ENCODE peak calls at places on chromosomes 13 and 19, in seven cellular contexts. One of them, this sample, is unnamed.

GRCh38 chr19:41958367-41959055 is 610 bp downstream of the RABAC1 start:
- DNase-seq in GM12892: peak; percentile 91
- DNase-seq in tibial nerve: peak; percentile 73
- DNase-seq in ureter: peak; percentile 89
- DNase-seq in cardiac fibroblast: peak; percentile 74
- DNase-seq in uterus: peak; percentile 82
- DNase-seq in fibroblast of the conjunctiva: peak; percentile 26
- DNase-seq in this sample: peak; percentile 58

GRCh38 chr13:75635101-75635620 is 969 bp upstream of the LMO7 start:
- DNase-seq in GM12892: no peak
- DNase-seq in tibial nerve: no peak
- DNase-seq in ureter: no peak
- DNase-seq in cardiac fibroblast: peak; percentile 26
- DNase-seq in uterus: peak; percentile 27
- DNase-seq in fibroblast of the conjunctiva: no peak
- DNase-seq in this sample: no peak

GRCh38 chr19:21838646-21839045 is 2.7 kb upstream of the ZNF43 start:
- DNase-seq in GM12892: no peak
- DNase-seq in tibial nerve: no peak
- DNase-seq in ureter: no peak
- DNase-seq in cardiac fibroblast: no peak
- DNase-seq in uterus: no peak
- DNase-seq in fibroblast of the conjunctiva: no peak
- DNase-seq in this sample: no peak

GRCh38 chr19:18063463-18063862 is 23.3 kb downstream of the IL12RB1 start:
- DNase-seq in GM12892: no peak
- DNase-seq in tibial nerve: no peak
- DNase-seq in ureter: no peak
- DNase-seq in cardiac fibroblast: peak; percentile 32
- DNase-seq in uterus: no peak
- DNase-seq in fibroblast of the conjunctiva: no peak
- DNase-seq in this sample: no peak

GRCh38 chr19:46878613-46879375 is 18.0 kb downstream of the ARHGAP35 start:
- DNase-seq in GM12892: no peak
- DNase-seq in tibial nerve: no peak
- DNase-seq in ureter: no peak
- DNase-seq in cardiac fibroblast: peak; percentile 92
- DNase-seq in uterus: peak; percentile 32
- DNase-seq in fibroblast of the conjunctiva: no peak
- DNase-seq in this sample: no peak

GRCh38 chr19:44111910-44112463 is 1.2 kb upstream of the ZNF225 start:
- DNase-seq in GM12892: no peak
- DNase-seq in tibial nerve: no peak
- DNase-seq in ureter: no peak
- DNase-seq in cardiac fibroblast: peak; percentile 94
- DNase-seq in uterus: no peak
- DNase-seq in fibroblast of the conjunctiva: peak; percentile 70
- DNase-seq in this sample: no peak

GRCh38 chr19:7636691-7637373 is at the start of gene STXBP2:
- DNase-seq in GM12892: peak; percentile 99
- DNase-seq in tibial nerve: no peak
- DNase-seq in ureter: peak; percentile 86
- DNase-seq in cardiac fibroblast: peak; percentile 31
- DNase-seq in uterus: peak; percentile 34
- DNase-seq in fibroblast of the conjunctiva: no peak
- DNase-seq in this sample: peak; percentile 91

GRCh38 chr19:4604912-4605311 is 34.4 kb upstream of the TNFAIP8L1 start:
- DNase-seq in GM12892: no peak
- DNase-seq in tibial nerve: no peak
- DNase-seq in ureter: no peak
- DNase-seq in cardiac fibroblast: no peak
- DNase-seq in uterus: no peak
- DNase-seq in fibroblast of the conjunctiva: no peak
- DNase-seq in this sample: no peak

GRCh38 chr19:45250832-45251451 is at the start of gene MARK4:
- DNase-seq in GM12892: peak; percentile 96
- DNase-seq in tibial nerve: no peak
- DNase-seq in ureter: peak; percentile 55
- DNase-seq in cardiac fibroblast: peak; percentile 53
- DNase-seq in uterus: peak; percentile 62
- DNase-seq in fibroblast of the conjunctiva: no peak
- DNase-seq in this sample: peak; percentile 86

GRCh38 chr13:27273658-27274425 is 3.2 kb downstream of the RASL11A start:
- DNase-seq in GM12892: no peak
- DNase-seq in tibial nerve: no peak
- DNase-seq in ureter: no peak
- DNase-seq in cardiac fibroblast: peak; percentile 80
- DNase-seq in uterus: no peak
- DNase-seq in fibroblast of the conjunctiva: no peak
- DNase-seq in this sample: no peak

GRCh38 chr19:1568320-1569019 is at the start of gene MEX3D:
- DNase-seq in GM12892: peak; percentile 99
- DNase-seq in tibial nerve: peak; percentile 59
- DNase-seq in ureter: peak; percentile 71
- DNase-seq in cardiac fibroblast: peak; percentile 65
- DNase-seq in uterus: peak; percentile 75
- DNase-seq in fibroblast of the conjunctiva: no peak
- DNase-seq in this sample: peak; percentile 95

GRCh38 chr13:35723061-35723461 is 246.6 kb upstream of the MAB21L1 start:
- DNase-seq in GM12892: no peak
- DNase-seq in tibial nerve: peak; percentile 23
- DNase-seq in ureter: no peak
- DNase-seq in cardiac fibroblast: peak; percentile 60
- DNase-seq in uterus: peak; percentile 59
- DNase-seq in fibroblast of the conjunctiva: no peak
- DNase-seq in this sample: no peak

GRCh38 chr19:1470864-1471513 is 8.0 kb downstream of the C19orf25 start:
- DNase-seq in GM12892: no peak
- DNase-seq in tibial nerve: no peak
- DNase-seq in ureter: no peak
- DNase-seq in cardiac fibroblast: no peak
- DNase-seq in uterus: no peak
- DNase-seq in fibroblast of the conjunctiva: no peak
- DNase-seq in this sample: no peak

GRCh38 chr19:15426485-15427349 is 7.9 kb upstream of the AKAP8L start:
- DNase-seq in GM12892: no peak
- DNase-seq in tibial nerve: no peak
- DNase-seq in ureter: no peak
- DNase-seq in cardiac fibroblast: no peak
- DNase-seq in uterus: no peak
- DNase-seq in fibroblast of the conjunctiva: no peak
- DNase-seq in this sample: peak; percentile 42

GRCh38 chr19:1250374-1251232 is 2.2 kb downstream of the MIDN start:
- DNase-seq in GM12892: no peak
- DNase-seq in tibial nerve: no peak
- DNase-seq in ureter: peak; percentile 81
- DNase-seq in cardiac fibroblast: peak; percentile 65
- DNase-seq in uterus: peak; percentile 63
- DNase-seq in fibroblast of the conjunctiva: no peak
- DNase-seq in this sample: no peak

GRCh38 chr19:38478273-38478971 is 44.9 kb downstream of the RYR1 start:
- DNase-seq in GM12892: no peak
- DNase-seq in tibial nerve: no peak
- DNase-seq in ureter: no peak
- DNase-seq in cardiac fibroblast: peak; percentile 7
- DNase-seq in uterus: no peak
- DNase-seq in fibroblast of the conjunctiva: no peak
- DNase-seq in this sample: peak; percentile 99

GRCh38 chr13:59424661-59425060 is 739.1 kb downstream of the DIAPH3 start:
- DNase-seq in GM12892: no peak
- DNase-seq in tibial nerve: no peak
- DNase-seq in ureter: no peak
- DNase-seq in cardiac fibroblast: peak; percentile 88
- DNase-seq in uterus: no peak
- DNase-seq in fibroblast of the conjunctiva: peak; percentile 63
- DNase-seq in this sample: no peak

GRCh38 chr13:59038824-59039223 is 1124.9 kb downstream of the DIAPH3 start:
- DNase-seq in GM12892: no peak
- DNase-seq in tibial nerve: no peak
- DNase-seq in ureter: no peak
- DNase-seq in cardiac fibroblast: peak; percentile 38
- DNase-seq in uterus: no peak
- DNase-seq in fibroblast of the conjunctiva: no peak
- DNase-seq in this sample: no peak

GRCh38 chr13:30422056-30422914 is at the start of gene UBE2L5:
- DNase-seq in GM12892: peak; percentile 36
- DNase-seq in tibial nerve: peak; percentile 61
- DNase-seq in ureter: peak; percentile 79
- DNase-seq in cardiac fibroblast: peak; percentile 77
- DNase-seq in uterus: peak; percentile 86
- DNase-seq in fibroblast of the conjunctiva: peak; percentile 59
- DNase-seq in this sample: peak; percentile 39